ENCODE peak calls at places on chromosomes 11 and 22, in six cellular contexts. J, O, U, I, T and A are unnamed samples.

GRCh38 chr11:34468209-34468841 is 29.6 kb downstream of the CAT start:
- DNase-seq in U (no peak), I (peak; percentile 42), T (no peak), J (peak; percentile 13), O (peak; percentile 40), A (peak; percentile 31)

GRCh38 chr11:129273944-129274343 is 81.8 kb upstream of the ARHGAP32 start:
- DNase-seq in U (no peak), I (no peak), O (no peak), J (no peak), T (no peak), A (no peak)

GRCh38 chr11:46181843-46182424 is 60.7 kb upstream of the PHF21A start:
- DNase-seq in T (no peak), O (no peak), U (no peak), J (no peak), I (no peak), A (peak; percentile 38)

GRCh38 chr22:29031236-29031982 is 30.2 kb downstream of the C22orf31 start:
- DNase-seq in U (peak; percentile 78), J (peak; percentile 40), T (peak; percentile 78), I (peak; percentile 91), O (peak; percentile 62), A (peak; percentile 46)

GRCh38 chr11:30818721-30819120 is 232.6 kb upstream of the MPPED2 start:
- DNase-seq in U (no peak), T (no peak), O (no peak), J (no peak), I (no peak), A (no peak)

GRCh38 chr11:109205312-109205711 is 216.7 kb upstream of the C11orf87 start:
- DNase-seq in J (no peak), T (no peak), I (no peak), O (no peak), U (no peak), A (no peak)

GRCh38 chr11:1260620-1261019 is 37.8 kb downstream of the MUC5B start:
- DNase-seq in I (no peak), O (no peak), U (no peak), T (no peak), J (no peak), A (peak; percentile 79)

GRCh38 chr11:96097844-96098421 is 174.0 kb upstream of the MTMR2 start:
- DNase-seq in U (no peak), O (no peak), J (peak; percentile 23), T (no peak), I (no peak), A (no peak)

GRCh38 chr22:43343262-43343988 is at the start of gene SCUBE1:
- DNase-seq in I (peak; percentile 17), U (peak; percentile 86), J (peak; percentile 52), T (no peak), O (peak; percentile 87), A (peak; percentile 94)

GRCh38 chr11:68564261-68564660 is 103.7 kb downstream of the PPP6R3 start:
- DNase-seq in J (no peak), U (no peak), O (no peak), I (no peak), T (no peak), A (no peak)

GRCh38 chr11:68574308-68574707 is 110.0 kb upstream of the GAL start:
- DNase-seq in I (no peak), U (no peak), T (no peak), O (no peak), J (no peak), A (no peak)

GRCh38 chr11:68567553-68567952 is 107.0 kb downstream of the PPP6R3 start:
- DNase-seq in U (no peak), I (no peak), O (no peak), J (no peak), T (no peak), A (no peak)

GRCh38 chr11:68565768-68566167 is 105.2 kb downstream of the PPP6R3 start:
- DNase-seq in J (no peak), U (no peak), I (no peak), T (no peak), O (no peak), A (no peak)

DNA sequence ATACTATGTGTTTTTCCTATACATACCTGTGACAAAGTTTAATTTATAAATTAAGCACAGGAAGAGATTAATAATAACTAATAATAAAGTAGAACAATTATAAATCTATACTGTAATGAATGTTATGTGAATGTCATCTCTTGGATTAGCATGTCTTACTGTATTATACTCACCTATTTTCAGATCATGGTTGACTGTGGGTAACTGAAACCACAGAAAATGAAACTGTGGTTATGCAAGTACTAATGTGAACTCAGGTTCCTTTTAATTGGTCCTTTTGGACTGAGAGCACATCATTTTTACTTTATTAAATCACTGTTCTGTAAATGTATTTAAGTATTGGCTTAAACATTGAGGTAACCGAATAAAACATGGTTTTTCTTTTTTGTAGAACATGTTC is 108.8 kb downstream of the PPP6R3 start:
- DNase-seq in J (no peak), T (no peak), U (no peak), O (no peak), I (no peak), A (no peak)
- TF ChIP-seq EP300 in J (no peak), T (no peak), U (no peak), O (no peak), I (no peak), A (no peak)

DNA sequence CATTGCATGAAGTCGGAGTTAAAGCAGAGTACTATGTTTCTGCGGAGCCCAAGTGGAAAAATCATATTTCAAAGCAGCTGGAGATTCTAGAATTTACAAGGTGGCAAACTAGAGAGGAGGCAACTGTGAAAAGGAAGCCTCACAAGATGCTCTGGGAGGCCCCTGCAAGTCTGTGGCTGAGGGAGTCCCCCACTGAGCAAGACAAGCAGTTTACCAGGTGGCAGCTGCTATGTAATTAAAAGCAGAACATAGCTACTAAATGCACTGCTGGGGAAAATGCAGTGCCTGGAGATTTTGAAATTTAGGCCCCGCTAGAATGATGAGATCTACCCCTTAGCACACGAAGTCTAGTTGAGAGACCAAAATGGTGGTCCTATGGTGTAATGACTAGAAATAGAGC is 728.0 kb downstream of the OPCML start:
- DNase-seq in T (no peak), O (no peak), I (no peak), U (no peak), J (no peak), A (no peak)
- H3K4me3 ChIP-seq in T (no peak overlapping the region), O (no peak overlapping the region), I (no peak overlapping the region), U (no peak overlapping the region), J (no peak overlapping the region), A (no peak overlapping the region)

GRCh38 chr11:64915366-64915887 is 1.6 kb downstream of the ATG2A start:
- DNase-seq in J (no peak), I (no peak), T (no peak), O (no peak), U (no peak), A (no peak)
- H3K27ac ChIP-seq in J (no peak overlapping the region), I (peak overlapping the region; percentile 77), T (peak overlapping the region; percentile 17), O (peak overlapping the region; percentile 87), U (no peak overlapping the region), A (peak overlapping the region; percentile 88)

DNA sequence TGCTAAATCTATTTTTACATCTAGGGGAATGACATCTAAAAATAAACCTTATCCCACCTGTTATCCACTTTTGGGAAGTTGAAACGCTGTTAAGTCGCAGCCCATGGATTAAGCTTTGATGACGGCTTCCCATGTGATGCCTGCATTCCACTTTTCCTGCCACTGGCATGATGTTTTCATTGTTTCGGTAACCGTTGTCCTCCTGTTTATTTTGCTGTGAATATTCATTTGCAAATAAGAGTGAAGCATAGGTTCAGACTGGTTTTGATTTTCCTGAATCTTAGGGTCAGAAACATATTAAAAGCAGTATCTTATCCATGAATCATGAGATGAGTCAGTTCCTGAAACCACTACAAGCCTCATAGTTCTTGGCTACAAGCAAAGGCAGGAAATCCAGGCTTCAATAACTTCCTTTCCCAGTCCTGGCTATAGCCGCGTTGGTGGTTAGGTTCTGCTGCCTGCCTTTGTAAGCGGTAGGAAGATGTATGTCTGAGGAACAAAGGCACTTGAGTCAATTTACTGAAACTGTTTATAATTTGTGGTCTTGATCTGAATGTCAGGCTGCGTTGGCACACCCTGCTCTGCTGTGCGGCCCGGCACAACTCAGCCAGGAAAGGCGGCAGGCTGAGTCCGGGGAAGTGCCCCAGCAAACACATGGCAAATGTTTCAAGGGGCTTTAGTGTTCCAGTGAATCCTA is 19.4 kb downstream of the TEAD1 start:
- DNase-seq in U (peak; percentile 42), J (peak; percentile 54), I (peak; percentile 83), O (no peak), T (no peak), A (peak; percentile 70)
- TF ChIP-seq EP300 in U (no peak), J (no peak), I (peak; percentile 36), O (no peak), T (no peak), A (no peak)

DNA sequence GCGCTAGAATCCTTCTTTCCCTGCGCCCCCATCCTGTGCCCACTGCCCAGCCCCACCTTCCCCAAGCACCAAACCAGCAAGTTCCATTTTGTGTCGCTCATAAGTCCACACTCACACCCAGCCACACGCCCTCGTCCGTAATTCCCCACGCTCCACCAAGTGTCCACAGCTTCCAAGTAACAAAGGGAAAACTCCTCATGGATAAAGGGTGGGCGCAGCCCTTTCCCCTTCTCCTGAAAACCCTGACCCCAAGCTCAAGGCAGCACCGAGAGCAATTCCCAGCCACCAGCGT is 463 bp downstream of the FXYD6 start:
- DNase-seq in I (no peak), O (no peak), T (no peak), U (no peak), J (no peak), A (no peak)
- H3K4me3 ChIP-seq in I (peak overlapping the region; percentile 47), O (no peak overlapping the region), T (peak overlapping the region; percentile 60), U (peak overlapping the region; percentile 78), J (peak overlapping the region; percentile 52), A (peak overlapping the region; percentile 51)

GRCh38 chr22:37627545-37627944 is 11.9 kb upstream of the SH3BP1 start:
- DNase-seq in U (no peak), O (no peak), J (peak; percentile 61), I (no peak), T (no peak), A (peak; percentile 60)
- H3K27ac ChIP-seq in U (no peak overlapping the region), O (no peak overlapping the region), J (peak overlapping the region; percentile 91), I (no peak overlapping the region), T (peak overlapping the region; percentile 1), A (peak overlapping the region; percentile 47)